ENCODE peak calls at places on chromosomes 3 and 15, in seven cellular contexts. S is progenitor cell of endocrine pancreas, L is body of pancreas, M is AG10803, J is astrocyte, D is AG09309, Z is H9. W is an unnamed sample.

GRCh38 chr3:178097576-178097975 is 438.7 kb upstream of the KCNMB2 start:
- DNase-seq in S (no peak), M (peak; percentile 95), Z (no peak), L (peak; percentile 31), D (peak; percentile 82), J (peak; percentile 85), W (peak; percentile 4)

GRCh38 chr3:124451655-124452317 is 278.5 kb upstream of the UMPS start:
- DNase-seq in S (no peak), J (no peak), Z (no peak), M (no peak), L (no peak), D (no peak), W (no peak)

GRCh38 chr3:163605915-163606314 is 1472.4 kb downstream of the SI start:
- DNase-seq in J (no peak), Z (no peak), S (no peak), L (no peak), D (no peak), M (no peak), W (no peak)

GRCh38 chr3:11553436-11554235 is 90.1 kb downstream of the VGLL4 start:
- DNase-seq in L (peak; percentile 69), J (no peak), Z (no peak), M (no peak), D (no peak), S (no peak), W (no peak)

GRCh38 chr15:101307048-101307896 is 12.2 kb upstream of the SNRPA1 start:
- DNase-seq in J (no peak), D (no peak), M (no peak), S (no peak), L (no peak), Z (peak; percentile 22), W (no peak)

GRCh38 chr3:151146071-151146730 is 56.8 kb downstream of the GPR171 start:
- DNase-seq in M (peak; percentile 71), D (no peak), L (peak; percentile 82), Z (peak; percentile 82), S (peak; percentile 53), J (peak; percentile 37), W (peak; percentile 89)

GRCh38 chr3:105232536-105232935 is 134.2 kb upstream of the ALCAM start:
- DNase-seq in Z (no peak), J (no peak), S (no peak), L (no peak), M (no peak), D (no peak), W (no peak)

GRCh38 chr15:61256231-61256630 is 27.1 kb upstream of the RORA start:
- DNase-seq in J (no peak), L (no peak), D (no peak), M (peak; percentile 3), Z (no peak), S (no peak), W (no peak)

GRCh38 chr3:128001576-128001975 is 50.7 kb upstream of the SEC61A1 start:
- DNase-seq in J (no peak), M (no peak), L (no peak), S (no peak), Z (peak; percentile 78), D (no peak), W (no peak)

GRCh38 chr3:170063691-170064090 is 25.9 kb downstream of the GPR160 start:
- DNase-seq in Z (no peak), L (no peak), D (no peak), M (no peak), S (no peak), J (no peak), W (no peak)

GRCh38 chr3:62615258-62615840 is 242.0 kb upstream of the FEZF2 start:
- DNase-seq in M (no peak), D (no peak), Z (no peak), J (peak; percentile 66), S (no peak), L (no peak), W (no peak)

GRCh38 chr3:187077537-187077936 is 61.8 kb downstream of the RPL39L start:
- DNase-seq in J (no peak), S (no peak), M (no peak), Z (no peak), L (no peak), D (no peak), W (no peak)

GRCh38 chr3:126870608-126871210 is 112.2 kb upstream of the PLXNA1 start:
- DNase-seq in S (no peak), L (peak; percentile 30), Z (no peak), M (no peak), D (no peak), J (peak; percentile 48), W (no peak)

GRCh38 chr3:160695906-160696305 is 18.9 kb downstream of the ARL14 start:
- DNase-seq in Z (no peak), L (no peak), D (peak; percentile 52), J (peak; percentile 69), M (no peak), S (no peak), W (no peak)

GRCh38 chr3:150528359-150528797 is 17.9 kb downstream of the SERP1 start:
- DNase-seq in D (no peak), S (no peak), Z (no peak), M (peak; percentile 31), J (no peak), L (no peak), W (peak; percentile 29)

GRCh38 chr3:154571827-154572226 is 141.8 kb upstream of the GPR149 start:
- DNase-seq in L (no peak), S (no peak), M (no peak), J (no peak), Z (no peak), D (no peak), W (no peak)

GRCh38 chr15:71011503-71012155 is 103.6 kb upstream of the THSD4 start:
- DNase-seq in M (peak; percentile 66), L (peak; percentile 10), D (peak; percentile 46), S (no peak), Z (no peak), J (peak; percentile 64), W (peak; percentile 4)

GRCh38 chr15:55588070-55588817 is at the start of gene PYGO1:
- DNase-seq in M (peak; percentile 63), D (no peak), Z (peak; percentile 62), S (peak; percentile 56), J (peak; percentile 59), L (peak; percentile 58), W (peak; percentile 75)

GRCh38 chr3:16743276-16743675 is 138.1 kb upstream of the DAZL start:
- DNase-seq in Z (no peak), S (no peak), L (no peak), M (no peak), D (no peak), J (peak; percentile 46), W (no peak)

GRCh38 chr3:8954938-8955763 is 8.1 kb downstream of the RAD18 start:
- DNase-seq in J (peak; percentile 80), S (no peak), D (peak; percentile 25), L (no peak), Z (no peak), M (peak; percentile 62), W (peak; percentile 93)

GRCh38 chr3:78604328-78604727 is 1163.5 kb downstream of the ROBO1 start:
- DNase-seq in S (no peak), M (peak; percentile 72), Z (no peak), D (peak; percentile 40), L (no peak), J (peak; percentile 88), W (no peak)

GRCh38 chr3:177358968-177359600 is 161.8 kb upstream of the TBL1XR1 start:
- DNase-seq in M (no peak), S (peak; percentile 24), J (peak; percentile 40), D (no peak), L (peak; percentile 45), Z (peak; percentile 82), W (peak; percentile 60)

GRCh38 chr15:40469776-40470390 is 901 bp upstream of the CHST14 start:
- DNase-seq in J (no peak), M (no peak), S (no peak), Z (no peak), L (no peak), D (no peak), W (no peak)

GRCh38 chr15:69469467-69470191 is 17.0 kb downstream of the RPLP1 start:
- DNase-seq in M (no peak), D (no peak), J (peak; percentile 56), L (no peak), S (no peak), Z (no peak), W (no peak)

GRCh38 chr15:65837301-65838283 is 31.7 kb upstream of the RAB11A start:
- DNase-seq in D (no peak), M (no peak), S (no peak), J (no peak), Z (no peak), L (no peak), W (peak; percentile 47)

GRCh38 chr15:33561407-33561806 is 250.6 kb downstream of the RYR3 start:
- DNase-seq in M (no peak), D (no peak), S (no peak), Z (no peak), L (no peak), J (no peak), W (no peak)

GRCh38 chr3:120450261-120450913 is 405 bp downstream of the FSTL1 start:
- DNase-seq in D (no peak), J (no peak), S (no peak), M (no peak), Z (no peak), L (peak; percentile 18), W (peak; percentile 17)

DNA sequence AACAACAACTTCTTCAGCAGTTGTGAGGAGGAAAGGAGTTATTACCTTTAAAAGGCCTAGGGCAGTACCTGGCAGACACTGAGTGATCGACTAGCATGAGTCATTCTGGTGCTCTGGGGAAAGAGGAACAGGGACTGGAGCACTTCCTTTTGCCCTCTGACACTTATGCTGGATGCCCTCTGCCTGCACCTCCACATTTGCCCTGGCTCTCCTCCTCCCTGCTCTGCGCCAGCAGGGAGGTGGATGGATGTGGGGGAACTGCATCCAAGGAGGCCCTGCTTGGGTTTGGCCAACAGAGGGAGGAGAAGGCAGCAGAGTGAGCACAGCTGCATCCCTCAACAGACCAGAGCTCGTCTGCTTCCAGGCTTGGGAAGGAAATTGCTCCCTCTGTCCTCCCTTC is 75.1 kb downstream of the SEMA5B start:
- DNase-seq in S (no peak), M (no peak), D (no peak), Z (peak; percentile 59), J (no peak), L (no peak), W (peak; percentile 60)
- TF ChIP-seq CTCF in S (no peak), M (no peak), D (no peak), Z (peak; percentile 42), J (no peak), L (no peak), W (no peak)

GRCh38 chr3:106359692-106360091 is 490.9 kb upstream of the CBLB start:
- DNase-seq in Z (no peak), S (no peak), D (no peak), L (no peak), M (no peak), J (no peak), W (no peak)
- TF ChIP-seq CTCF in Z (no peak), S (no peak), D (no peak), L (no peak), M (no peak), J (no peak), W (no peak)

DNA sequence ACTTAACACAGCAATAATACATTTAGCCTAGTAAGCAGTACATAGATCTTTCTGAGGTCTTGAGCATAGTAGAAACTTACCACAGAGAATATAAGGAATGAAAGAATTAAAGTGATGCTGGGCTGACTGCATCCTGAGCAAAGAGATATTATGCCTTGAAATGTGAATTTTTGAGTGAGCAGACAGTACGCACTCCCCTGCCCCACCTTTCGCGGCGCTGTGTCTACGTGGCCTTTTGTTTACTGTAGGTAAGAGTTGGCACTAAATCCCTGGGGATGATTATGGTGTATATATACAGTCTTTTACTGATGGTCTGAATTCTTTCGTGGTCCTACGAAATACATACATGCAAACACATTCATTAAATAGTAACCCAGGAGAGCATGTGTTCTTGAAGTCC is 217.5 kb upstream of the TOPAZ1 start:
- DNase-seq in M (no peak), Z (no peak), D (no peak), L (no peak), S (no peak), J (no peak), W (no peak)
- TF ChIP-seq CTCF in M (no peak), Z (no peak), D (no peak), L (no peak), S (no peak), J (no peak), W (no peak)

GRCh38 chr3:98807565-98807964 is 44.4 kb downstream of the ST3GAL6 start:
- DNase-seq in Z (no peak), J (no peak), S (no peak), L (no peak), M (no peak), D (no peak), W (no peak)
- TF ChIP-seq CTCF in Z (no peak), J (no peak), S (no peak), L (no peak), M (no peak), D (no peak), W (no peak)